ENCODE peak calls at places on chromosomes 3 and 15, in eight cellular contexts. W is stimulated activated CD4-positive, alpha-beta T cell treated with anti-CD3 and anti-CD28 coated beads, Interleukin-1b, Interleukin-23, amount 100 ng/mL, for 4 hours; L is stimulated activated effector memory CD8-positive, alpha-beta T cell treated with anti-CD3 and anti-CD28 coated beads, Interleukin-12 subunit alpha, Interleukin-12 subunit beta, amount 100 ng/mL, for 72 hours; U is uterus; K is ELR; D is tibial artery; A is HEK293T; T is bronchial epithelial cell. O is an unnamed sample.

GRCh38 chr3:159148466-159148865 is 346.6 kb downstream of the MFSD1 start:
- DNase-seq in W (no peak), L (no peak), U (no peak), K (no peak), D (no peak), A (no peak), T (no peak), O (no peak)

GRCh38 chr3:188527389-188527788 is 373.4 kb downstream of the LPP start:
- DNase-seq in W (no peak), L (no peak), U (no peak), K (peak), D (no peak), A (no peak), T (no peak), O (no peak)

GRCh38 chr15:63112871-63113270 is 8.8 kb upstream of the LACTB start:
- DNase-seq in W (no peak), L (no peak), U (no peak), K (no peak), D (no peak), A (no peak), T (no peak), O (no peak)

GRCh38 chr3:22634450-22634849 is 568.7 kb upstream of the UBE2E2 start:
- DNase-seq in W (no peak), L (no peak), U (no peak), K (no peak), D (no peak), A (no peak), T (no peak), O (no peak)

GRCh38 chr15:48718646-48719045 is 73.1 kb upstream of the FBN1 start:
- DNase-seq in W (no peak), L (no peak), U (no peak), K (peak), D (no peak), A (no peak), T (peak), O (no peak)

GRCh38 chr3:189049458-189050231 is 122.1 kb upstream of the TPRG1 start:
- DNase-seq in W (no peak), L (peak), U (no peak), K (peak), D (no peak), A (no peak), T (no peak), O (no peak)

GRCh38 chr15:88744548-88745020 is 58.7 kb upstream of the ACAN start:
- DNase-seq in W (no peak), L (no peak), U (no peak), K (peak), D (no peak), A (no peak), T (no peak), O (no peak)

GRCh38 chr15:67149859-67150824 is 84.7 kb downstream of the SMAD3 start:
- DNase-seq in W (no peak), L (peak), U (peak), K (peak), D (peak), A (peak), T (peak), O (no peak)

GRCh38 chr3:170350515-170351413 is 6.8 kb upstream of the SKIL start:
- DNase-seq in W (no peak), L (no peak), U (peak), K (no peak), D (no peak), A (no peak), T (no peak), O (no peak)

GRCh38 chr3:165404357-165405042 is 208.3 kb upstream of the SLITRK3 start:
- DNase-seq in W (no peak), L (no peak), U (no peak), K (no peak), D (no peak), A (no peak), T (no peak), O (no peak)

GRCh38 chr3:194296448-194296831 is 54.7 kb downstream of the CPN2 start:
- DNase-seq in W (no peak), L (no peak), U (no peak), K (peak), D (peak), A (no peak), T (peak), O (no peak)

GRCh38 chr15:48062476-48062875 is 58.3 kb upstream of the SLC24A5 start:
- DNase-seq in W (no peak), L (no peak), U (no peak), K (peak), D (no peak), A (peak), T (peak), O (no peak)

GRCh38 chr3:150469931-150470740 is 62.0 kb downstream of the TSC22D2 start:
- DNase-seq in W (no peak), L (no peak), U (no peak), K (peak), D (no peak), A (no peak), T (peak), O (no peak)

GRCh38 chr15:80533934-80534333 is 129.8 kb downstream of the ARNT2 start:
- DNase-seq in W (no peak), L (no peak), U (no peak), K (no peak), D (no peak), A (no peak), T (no peak), O (no peak)

GRCh38 chr3:178558637-178559036 is 22.4 kb downstream of the KCNMB2 start:
- DNase-seq in W (no peak), L (no peak), U (no peak), K (no peak), D (no peak), A (no peak), T (no peak), O (no peak)